ENCODE peak calls at places on chromosomes 16 and 17, in four cellular contexts. One of them, this sample, is unnamed.

GRCh38 chr16:88743693-88744519 is 37.6 kb downstream of the CTU2 start:
- DNase-seq in transverse colon: peak; percentile 87
- DNase-seq in K562: peak; percentile 89
- DNase-seq in upper lobe of left lung: peak; percentile 89
- DNase-seq in this sample: peak; percentile 87

GRCh38 chr17:57471941-57472368 is 215.6 kb downstream of the MSI2 start:
- DNase-seq in transverse colon: no peak
- DNase-seq in K562: no peak
- DNase-seq in upper lobe of left lung: no peak
- DNase-seq in this sample: no peak

GRCh38 chr17:13601776-13602551 is at the start of gene HS3ST3A1:
- DNase-seq in transverse colon: peak; percentile 15
- DNase-seq in K562: peak; percentile 89
- DNase-seq in upper lobe of left lung: peak; percentile 89
- DNase-seq in this sample: peak; percentile 8

GRCh38 chr17:31321481-31321880 is at the start of gene EVI2A:
- DNase-seq in transverse colon: peak; percentile 42
- DNase-seq in K562: no peak
- DNase-seq in upper lobe of left lung: no peak
- DNase-seq in this sample: peak; percentile 13

GRCh38 chr17:62572488-62573469 is 54.7 kb upstream of the MRC2 start:
- DNase-seq in transverse colon: no peak
- DNase-seq in K562: no peak
- DNase-seq in upper lobe of left lung: no peak
- DNase-seq in this sample: no peak

GRCh38 chr16:11843206-11843605 is 8.1 kb downstream of the RSL1D1 start:
- DNase-seq in transverse colon: no peak
- DNase-seq in K562: no peak
- DNase-seq in upper lobe of left lung: no peak
- DNase-seq in this sample: no peak

GRCh38 chr17:34156401-34156740 is 98.7 kb upstream of the CCL2 start:
- DNase-seq in transverse colon: no peak
- DNase-seq in K562: no peak
- DNase-seq in upper lobe of left lung: no peak
- DNase-seq in this sample: no peak

GRCh38 chr16:86528061-86528929 is 18.0 kb downstream of the FOXF1 start:
- DNase-seq in transverse colon: no peak
- DNase-seq in K562: no peak
- DNase-seq in upper lobe of left lung: peak; percentile 67
- DNase-seq in this sample: no peak

GRCh38 chr16:1093284-1094123 is 2.5 kb downstream of the C1QTNF8 start:
- DNase-seq in transverse colon: no peak
- DNase-seq in K562: peak; percentile 76
- DNase-seq in upper lobe of left lung: peak; percentile 85
- DNase-seq in this sample: no peak

GRCh38 chr17:35244345-35245195 is 1.7 kb downstream of the SLFN5 start:
- DNase-seq in transverse colon: peak; percentile 68
- DNase-seq in K562: peak; percentile 17
- DNase-seq in upper lobe of left lung: no peak
- DNase-seq in this sample: peak; percentile 33

GRCh38 chr17:9074106-9074505 is 52.8 kb downstream of the NTN1 start:
- DNase-seq in transverse colon: no peak
- DNase-seq in K562: no peak
- DNase-seq in upper lobe of left lung: no peak
- DNase-seq in this sample: no peak

GRCh38 chr16:15059324-15059723 is 3.5 kb upstream of the NTAN1 start:
- DNase-seq in transverse colon: no peak
- DNase-seq in K562: no peak
- DNase-seq in upper lobe of left lung: no peak
- DNase-seq in this sample: no peak

GRCh38 chr17:69047368-69048263 is 13.1 kb downstream of the ABCA9 start:
- DNase-seq in transverse colon: peak; percentile 66
- DNase-seq in K562: peak; percentile 68
- DNase-seq in upper lobe of left lung: no peak
- DNase-seq in this sample: no peak

GRCh38 chr16:77660311-77660710 is 62.0 kb upstream of the NUDT7 start:
- DNase-seq in transverse colon: no peak
- DNase-seq in K562: peak; percentile 16
- DNase-seq in upper lobe of left lung: no peak
- DNase-seq in this sample: no peak

GRCh38 chr16:10941127-10941933 is 938 bp downstream of the DEXI start:
- DNase-seq in transverse colon: peak; percentile 35
- DNase-seq in K562: no peak
- DNase-seq in upper lobe of left lung: no peak
- DNase-seq in this sample: no peak

GRCh38 chr16:53153130-53153529 is 98.3 kb downstream of the CHD9 start:
- DNase-seq in transverse colon: no peak
- DNase-seq in K562: no peak
- DNase-seq in upper lobe of left lung: no peak
- DNase-seq in this sample: no peak

GRCh38 chr17:76569607-76570279 is 15.9 kb downstream of the ST6GALNAC2 start:
- DNase-seq in transverse colon: no peak
- DNase-seq in K562: no peak
- DNase-seq in upper lobe of left lung: no peak
- DNase-seq in this sample: no peak

GRCh38 chr16:23334421-23334853 is 32.3 kb downstream of the SCNN1B start:
- DNase-seq in transverse colon: no peak
- DNase-seq in K562: no peak
- DNase-seq in upper lobe of left lung: no peak
- DNase-seq in this sample: no peak

GRCh38 chr16:16143038-16143763 is 80.1 kb downstream of the ABCC6 start:
- DNase-seq in transverse colon: no peak
- DNase-seq in K562: peak; percentile 79
- DNase-seq in upper lobe of left lung: no peak
- DNase-seq in this sample: no peak

GRCh38 chr17:31389673-31390381 is 1.6 kb upstream of the RAB11FIP4 start:
- DNase-seq in transverse colon: no peak
- DNase-seq in K562: peak; percentile 38
- DNase-seq in upper lobe of left lung: no peak
- DNase-seq in this sample: no peak

GRCh38 chr17:81419333-81419885 is 24.2 kb downstream of the BAHCC1 start:
- DNase-seq in transverse colon: peak; percentile 82
- DNase-seq in K562: peak; percentile 83
- DNase-seq in upper lobe of left lung: peak; percentile 93
- DNase-seq in this sample: no peak
- TF ChIP-seq POLR2A in transverse colon: peak; percentile 28
- TF ChIP-seq POLR2A in K562: no peak
- TF ChIP-seq POLR2A in upper lobe of left lung: no peak
- TF ChIP-seq POLR2A in this sample: no peak

DNA sequence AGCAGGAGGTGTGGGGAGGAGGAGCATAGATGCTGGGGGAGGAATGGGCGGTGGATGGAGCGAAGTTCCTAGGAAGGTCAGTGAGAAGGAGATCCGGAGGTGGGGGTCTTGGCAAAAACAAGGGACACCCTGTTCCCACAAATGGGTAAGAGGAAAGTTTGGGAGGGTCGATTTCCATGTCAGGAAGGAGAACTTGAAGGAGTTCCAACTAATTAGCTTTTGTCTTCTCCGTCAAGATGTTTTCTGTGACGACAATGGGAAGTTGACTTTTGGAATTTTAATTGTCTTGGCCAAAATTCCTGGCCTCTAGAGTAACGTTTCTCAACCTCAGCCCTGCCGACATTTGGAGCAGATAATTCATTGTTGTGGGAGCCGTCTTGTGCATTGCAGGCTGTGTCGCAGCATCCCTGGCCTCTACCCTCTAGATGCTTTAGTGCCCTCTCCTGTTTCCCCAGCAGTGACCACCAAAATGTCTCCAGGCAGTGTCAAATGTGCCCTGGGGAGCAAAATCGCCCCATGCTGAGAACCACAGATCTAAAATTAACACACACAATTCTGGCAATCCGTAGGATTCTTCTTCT is 97.1 kb downstream of the PITPNC1 start:
- DNase-seq in transverse colon: no peak
- DNase-seq in K562: no peak
- DNase-seq in upper lobe of left lung: no peak
- DNase-seq in this sample: no peak
- TF ChIP-seq POLR2AphosphoS5 in transverse colon: peak; percentile 31
- TF ChIP-seq POLR2AphosphoS5 in K562: no peak
- TF ChIP-seq POLR2AphosphoS5 in upper lobe of left lung: no peak
- TF ChIP-seq POLR2AphosphoS5 in this sample: no peak

GRCh38 chr17:42553866-42554249 is 1.1 kb downstream of the HSD17B1 start:
- DNase-seq in transverse colon: no peak
- DNase-seq in K562: no peak
- DNase-seq in upper lobe of left lung: peak; percentile 81
- DNase-seq in this sample: no peak

GRCh38 chr17:42555122-42555622 is 2.4 kb downstream of the HSD17B1 start:
- DNase-seq in transverse colon: no peak
- DNase-seq in K562: no peak
- DNase-seq in upper lobe of left lung: no peak
- DNase-seq in this sample: no peak

GRCh38 chr17:42553161-42553818 is 567 bp downstream of the HSD17B1 start:
- DNase-seq in transverse colon: no peak
- DNase-seq in K562: peak; percentile 76
- DNase-seq in upper lobe of left lung: peak; percentile 86
- DNase-seq in this sample: no peak

GRCh38 chr17:42559076-42559475 is 2.9 kb upstream of the COASY start:
- DNase-seq in transverse colon: peak; percentile 54
- DNase-seq in K562: no peak
- DNase-seq in upper lobe of left lung: no peak
- DNase-seq in this sample: no peak

GRCh38 chr17:42554250-42555121 is 1.8 kb downstream of the HSD17B1 start:
- DNase-seq in transverse colon: peak; percentile 92
- DNase-seq in K562: peak; percentile 77
- DNase-seq in upper lobe of left lung: peak; percentile 97
- DNase-seq in this sample: peak; percentile 93
- TF ChIP-seq POLR2A in transverse colon: peak; percentile 89
- TF ChIP-seq POLR2A in K562: peak; percentile 81
- TF ChIP-seq POLR2A in upper lobe of left lung: no peak
- TF ChIP-seq POLR2A in this sample: peak; percentile 80

GRCh38 chr17:28700830-28701492 is 10.7 kb downstream of the PROCA1 start:
- DNase-seq in transverse colon: no peak
- DNase-seq in K562: peak; percentile 12
- DNase-seq in upper lobe of left lung: peak; percentile 64
- DNase-seq in this sample: no peak

GRCh38 chr17:28701987-28702751 is 9.5 kb downstream of the PROCA1 start:
- DNase-seq in transverse colon: no peak
- DNase-seq in K562: no peak
- DNase-seq in upper lobe of left lung: no peak
- DNase-seq in this sample: no peak

GRCh38 chr17:28702752-28703150 is 8.9 kb downstream of the PROCA1 start:
- DNase-seq in transverse colon: no peak
- DNase-seq in K562: no peak
- DNase-seq in upper lobe of left lung: no peak
- DNase-seq in this sample: no peak

GRCh38 chr17:28700278-28700677 is 11.4 kb downstream of the PROCA1 start:
- DNase-seq in transverse colon: no peak
- DNase-seq in K562: peak; percentile 13
- DNase-seq in upper lobe of left lung: no peak
- DNase-seq in this sample: no peak

DNA sequence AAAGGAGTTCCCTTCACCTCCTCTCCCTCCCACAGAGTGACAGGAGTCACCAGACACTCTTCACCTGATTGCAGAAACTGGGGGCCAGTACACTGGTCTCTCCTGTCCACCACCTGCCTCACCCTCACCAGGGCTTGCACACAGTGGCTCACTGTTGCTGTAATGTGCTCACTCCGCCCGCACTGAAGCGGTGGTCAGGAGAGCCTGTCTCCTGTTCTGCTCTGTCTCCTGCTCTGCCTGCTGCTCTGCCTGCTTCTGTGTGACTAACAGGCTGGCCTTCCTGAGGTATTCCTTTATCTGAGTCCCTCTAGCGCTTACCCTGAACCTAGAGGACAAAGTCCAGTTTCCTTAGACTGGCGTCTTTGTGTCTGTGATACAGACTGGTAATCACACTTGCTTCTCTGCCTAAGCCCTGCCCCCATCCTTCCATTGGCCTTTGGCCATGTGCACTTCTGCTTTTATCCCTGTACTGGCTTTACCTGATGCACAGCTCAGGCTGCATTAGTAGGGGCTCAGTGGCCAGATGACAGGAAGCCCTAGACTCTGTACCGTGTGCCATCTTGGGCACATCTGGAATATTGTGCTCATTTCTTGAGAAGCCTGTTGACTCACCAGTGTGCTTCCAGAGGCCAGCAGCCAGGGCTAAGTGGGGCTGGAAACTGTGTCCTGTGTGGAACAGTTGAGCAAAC is 13.3 kb downstream of the PROCA1 start:
- DNase-seq in transverse colon: peak; percentile 87
- DNase-seq in K562: no peak
- DNase-seq in upper lobe of left lung: no peak
- DNase-seq in this sample: no peak
- TF ChIP-seq POLR2AphosphoS5 in transverse colon: peak; percentile 93
- TF ChIP-seq POLR2AphosphoS5 in K562: no peak
- TF ChIP-seq POLR2AphosphoS5 in upper lobe of left lung: no peak
- TF ChIP-seq POLR2AphosphoS5 in this sample: no peak

GRCh38 chr16:57634171-57634570 is 5.7 kb downstream of the ADGRG1 start:
- DNase-seq in transverse colon: no peak
- DNase-seq in K562: no peak
- DNase-seq in upper lobe of left lung: no peak
- DNase-seq in this sample: no peak

GRCh38 chr16:57637020-57637419 is 8.6 kb downstream of the ADGRG1 start:
- DNase-seq in transverse colon: no peak
- DNase-seq in K562: no peak
- DNase-seq in upper lobe of left lung: no peak
- DNase-seq in this sample: no peak

GRCh38 chr16:57637424-57637823 is 9.0 kb downstream of the ADGRG1 start:
- DNase-seq in transverse colon: no peak
- DNase-seq in K562: no peak
- DNase-seq in upper lobe of left lung: no peak
- DNase-seq in this sample: no peak

GRCh38 chr16:57636184-57636583 is 7.8 kb downstream of the ADGRG1 start:
- DNase-seq in transverse colon: no peak
- DNase-seq in K562: no peak
- DNase-seq in upper lobe of left lung: no peak
- DNase-seq in this sample: no peak

DNA sequence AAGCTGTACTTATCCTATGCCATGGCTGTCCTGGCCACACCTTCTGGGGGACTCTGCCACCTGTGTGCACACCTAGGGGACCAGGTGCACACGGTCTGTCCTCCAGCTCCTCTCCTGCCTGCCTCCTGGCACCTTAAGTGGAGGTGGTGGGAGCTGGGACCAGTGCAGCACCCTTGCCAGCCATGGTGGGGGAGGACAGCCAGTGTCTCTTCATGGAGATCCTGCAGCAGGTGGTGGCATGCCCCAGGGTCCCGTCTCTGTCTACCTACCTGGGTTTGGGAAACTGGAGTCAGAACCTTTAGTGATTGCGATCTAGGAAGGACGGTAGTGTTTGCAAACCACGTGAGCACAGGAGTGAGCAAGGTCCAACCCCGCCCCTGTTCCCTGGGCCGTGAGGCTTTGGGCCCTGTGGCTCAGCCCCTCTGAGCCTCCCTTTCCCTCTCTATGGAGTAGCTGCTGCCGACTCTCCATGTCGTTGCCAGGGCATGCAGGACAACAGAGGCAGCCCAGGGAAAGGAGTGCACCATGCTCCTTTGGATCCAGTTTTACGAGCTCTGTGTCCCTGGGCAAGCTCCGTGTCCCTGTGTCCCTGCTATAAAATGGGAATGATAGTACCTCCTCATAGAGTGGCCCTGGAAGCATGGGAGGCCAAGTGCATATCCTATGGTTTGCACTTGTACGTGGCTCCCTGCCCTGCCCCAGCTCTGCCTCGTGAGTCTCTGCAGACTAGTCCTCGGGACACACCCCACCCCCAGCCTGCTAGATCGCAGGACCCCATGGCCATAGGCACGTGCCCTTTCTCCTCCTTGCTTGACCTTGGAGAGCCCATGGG is 7.1 kb downstream of the ADGRG1 start:
- DNase-seq in transverse colon: peak; percentile 82
- DNase-seq in K562: no peak
- DNase-seq in upper lobe of left lung: no peak
- DNase-seq in this sample: no peak
- TF ChIP-seq POLR2A in transverse colon: peak; percentile 40
- TF ChIP-seq POLR2A in K562: no peak
- TF ChIP-seq POLR2A in upper lobe of left lung: no peak
- TF ChIP-seq POLR2A in this sample: no peak